ENCODE peak calls at places on chromosomes 2 and 18, in six cellular contexts. One of them, this sample, is unnamed.
A peak's percentile ranks its signal among the peaks of the same experiment; 100 is the strongest.

GRCh38 chr2:233061591-233062446 is 1.7 kb downstream of the INPP5D start:
- DNase-seq in IMR-90: peak; percentile 16
- DNase-seq in fibroblast of lung: peak; percentile 61
- DNase-seq in Peyer's patch: peak; percentile 82
- DNase-seq in body of pancreas: peak; percentile 19
- DNase-seq in astrocyte of the cerebellum: no peak
- DNase-seq in this sample: no peak

GRCh38 chr2:219496781-219497494 is 1.8 kb upstream of the GMPPA start:
- DNase-seq in IMR-90: no peak
- DNase-seq in Peyer's patch: peak; percentile 50
- DNase-seq in astrocyte of the cerebellum: no peak
- DNase-seq in body of pancreas: peak; percentile 28
- DNase-seq in fibroblast of lung: peak; percentile 24
- DNase-seq in this sample: no peak

GRCh38 chr2:18762667-18763066 is 173.3 kb upstream of the NT5C1B start:
- DNase-seq in Peyer's patch: no peak
- DNase-seq in body of pancreas: no peak
- DNase-seq in IMR-90: peak; percentile 37
- DNase-seq in astrocyte of the cerebellum: peak; percentile 40
- DNase-seq in fibroblast of lung: no peak
- DNase-seq in this sample: no peak

GRCh38 chr2:71609441-71609840 is 156.1 kb downstream of the DYSF start:
- DNase-seq in astrocyte of the cerebellum: no peak
- DNase-seq in body of pancreas: no peak
- DNase-seq in Peyer's patch: no peak
- DNase-seq in IMR-90: no peak
- DNase-seq in fibroblast of lung: no peak
- DNase-seq in this sample: no peak

GRCh38 chr2:73356097-73356496 is 29.5 kb upstream of the ALMS1 start:
- DNase-seq in fibroblast of lung: no peak
- DNase-seq in IMR-90: no peak
- DNase-seq in astrocyte of the cerebellum: no peak
- DNase-seq in body of pancreas: no peak
- DNase-seq in Peyer's patch: no peak
- DNase-seq in this sample: no peak

GRCh38 chr2:181312515-181312927 is 144.7 kb upstream of the ITGA4 start:
- DNase-seq in astrocyte of the cerebellum: no peak
- DNase-seq in Peyer's patch: peak; percentile 65
- DNase-seq in fibroblast of lung: no peak
- DNase-seq in body of pancreas: no peak
- DNase-seq in IMR-90: no peak
- DNase-seq in this sample: no peak

GRCh38 chr18:57931038-57931437 is 113.0 kb upstream of the NEDD4L start:
- DNase-seq in Peyer's patch: no peak
- DNase-seq in fibroblast of lung: no peak
- DNase-seq in body of pancreas: no peak
- DNase-seq in astrocyte of the cerebellum: no peak
- DNase-seq in IMR-90: no peak
- DNase-seq in this sample: no peak

GRCh38 chr2:227248876-227249275 is 76.2 kb upstream of the MFF start:
- DNase-seq in body of pancreas: no peak
- DNase-seq in IMR-90: no peak
- DNase-seq in astrocyte of the cerebellum: no peak
- DNase-seq in Peyer's patch: no peak
- DNase-seq in fibroblast of lung: no peak
- DNase-seq in this sample: no peak

GRCh38 chr18:70256994-70257393 is 31.9 kb upstream of the SOCS6 start:
- DNase-seq in fibroblast of lung: no peak
- DNase-seq in Peyer's patch: no peak
- DNase-seq in IMR-90: no peak
- DNase-seq in astrocyte of the cerebellum: no peak
- DNase-seq in body of pancreas: no peak
- DNase-seq in this sample: no peak

GRCh38 chr2:48424866-48425265 is 105.1 kb upstream of the STON1 start:
- DNase-seq in IMR-90: no peak
- DNase-seq in Peyer's patch: no peak
- DNase-seq in body of pancreas: no peak
- DNase-seq in astrocyte of the cerebellum: no peak
- DNase-seq in fibroblast of lung: no peak
- DNase-seq in this sample: no peak

GRCh38 chr2:232534940-232535735 is 4.4 kb upstream of the CHRNG start:
- DNase-seq in Peyer's patch: peak; percentile 37
- DNase-seq in IMR-90: no peak
- DNase-seq in body of pancreas: no peak
- DNase-seq in fibroblast of lung: no peak
- DNase-seq in astrocyte of the cerebellum: no peak
- DNase-seq in this sample: no peak

GRCh38 chr2:182324665-182325064 is 102.2 kb downstream of the PDE1A start:
- DNase-seq in fibroblast of lung: peak; percentile 42
- DNase-seq in IMR-90: peak; percentile 70
- DNase-seq in astrocyte of the cerebellum: no peak
- DNase-seq in Peyer's patch: no peak
- DNase-seq in body of pancreas: no peak
- DNase-seq in this sample: no peak

GRCh38 chr18:13463526-13463925 is 245.0 kb downstream of the LDLRAD4 start:
- DNase-seq in fibroblast of lung: no peak
- DNase-seq in Peyer's patch: no peak
- DNase-seq in astrocyte of the cerebellum: no peak
- DNase-seq in body of pancreas: no peak
- DNase-seq in IMR-90: no peak
- DNase-seq in this sample: no peak

GRCh38 chr18:57352761-57353136 is 392 bp downstream of the ST8SIA3 start:
- DNase-seq in body of pancreas: no peak
- DNase-seq in IMR-90: no peak
- DNase-seq in fibroblast of lung: no peak
- DNase-seq in Peyer's patch: no peak
- DNase-seq in astrocyte of the cerebellum: no peak
- DNase-seq in this sample: no peak

GRCh38 chr2:46270384-46270783 is 26.8 kb upstream of the EPAS1 start:
- DNase-seq in astrocyte of the cerebellum: no peak
- DNase-seq in IMR-90: peak; percentile 35
- DNase-seq in body of pancreas: no peak
- DNase-seq in fibroblast of lung: no peak
- DNase-seq in Peyer's patch: no peak
- DNase-seq in this sample: no peak

GRCh38 chr2:3246406-3246805 is 131.2 kb downstream of the EIPR1 start:
- DNase-seq in IMR-90: no peak
- DNase-seq in Peyer's patch: no peak
- DNase-seq in body of pancreas: no peak
- DNase-seq in astrocyte of the cerebellum: no peak
- DNase-seq in fibroblast of lung: no peak
- DNase-seq in this sample: no peak

GRCh38 chr2:143357956-143358355 is 228.7 kb downstream of the ARHGAP15 start:
- DNase-seq in astrocyte of the cerebellum: no peak
- DNase-seq in fibroblast of lung: no peak
- DNase-seq in IMR-90: no peak
- DNase-seq in body of pancreas: no peak
- DNase-seq in Peyer's patch: no peak
- DNase-seq in this sample: no peak

GRCh38 chr2:72887032-72887835 is at the start of gene SPR:
- DNase-seq in astrocyte of the cerebellum: no peak
- DNase-seq in Peyer's patch: peak; percentile 87
- DNase-seq in body of pancreas: peak; percentile 91
- DNase-seq in fibroblast of lung: peak; percentile 45
- DNase-seq in IMR-90: peak; percentile 40
- DNase-seq in this sample: no peak

GRCh38 chr2:231602874-231603467 is 10.3 kb downstream of the TEX44 start:
- DNase-seq in Peyer's patch: no peak
- DNase-seq in fibroblast of lung: no peak
- DNase-seq in IMR-90: no peak
- DNase-seq in body of pancreas: no peak
- DNase-seq in astrocyte of the cerebellum: no peak
- DNase-seq in this sample: no peak

GRCh38 chr2:108458082-108458481 is 9.1 kb downstream of the GCC2 start:
- DNase-seq in body of pancreas: no peak
- DNase-seq in Peyer's patch: no peak
- DNase-seq in astrocyte of the cerebellum: no peak
- DNase-seq in fibroblast of lung: no peak
- DNase-seq in IMR-90: no peak
- DNase-seq in this sample: no peak

GRCh38 chr2:231890896-231891513 is 35.2 kb downstream of the NPPC start:
- DNase-seq in Peyer's patch: peak; percentile 29
- DNase-seq in IMR-90: no peak
- DNase-seq in fibroblast of lung: no peak
- DNase-seq in astrocyte of the cerebellum: no peak
- DNase-seq in body of pancreas: peak; percentile 68
- DNase-seq in this sample: no peak

GRCh38 chr2:146365041-146365440 is 1479.8 kb upstream of the ACVR2A start:
- DNase-seq in IMR-90: no peak
- DNase-seq in body of pancreas: no peak
- DNase-seq in fibroblast of lung: no peak
- DNase-seq in Peyer's patch: no peak
- DNase-seq in astrocyte of the cerebellum: no peak
- DNase-seq in this sample: no peak

DNA sequence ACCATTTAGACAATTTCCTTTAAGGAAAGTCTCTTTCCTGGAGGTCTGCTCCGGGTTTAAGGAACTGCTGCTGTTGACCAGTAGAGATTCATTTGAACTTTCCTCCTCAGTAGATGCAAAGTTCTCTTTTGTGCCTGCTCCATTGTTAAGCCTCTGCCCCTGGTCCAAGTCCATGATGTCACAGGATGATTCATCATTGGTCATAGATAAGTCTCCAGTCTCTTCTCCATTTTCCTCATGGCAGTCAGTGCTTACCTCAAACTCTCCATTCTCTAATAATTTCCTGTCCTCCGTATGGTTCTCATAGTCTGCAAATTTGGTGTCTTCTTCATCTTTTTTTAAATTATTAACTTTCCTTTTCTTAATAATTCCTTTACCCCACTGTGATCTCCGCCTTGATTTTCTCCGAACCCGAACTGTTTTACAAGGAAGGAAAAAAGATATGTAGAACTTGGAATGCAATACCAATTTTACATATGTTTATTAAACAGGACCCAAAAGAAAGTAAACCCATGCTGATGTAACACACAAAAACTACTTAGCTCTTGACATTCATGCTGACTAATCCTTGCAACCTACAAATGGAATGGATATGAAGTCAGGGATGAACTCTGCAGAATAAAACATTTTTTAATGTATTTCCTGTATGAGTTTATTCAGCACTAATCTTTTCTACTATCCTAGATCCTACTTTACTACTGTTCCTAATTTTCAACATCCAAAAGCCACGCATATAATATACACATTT is 169.1 kb downstream of the ATAD2B start:
- DNase-seq in IMR-90: peak; percentile 95
- DNase-seq in fibroblast of lung: peak; percentile 85
- DNase-seq in astrocyte of the cerebellum: peak; percentile 52
- DNase-seq in body of pancreas: no peak
- DNase-seq in Peyer's patch: peak; percentile 66
- DNase-seq in this sample: peak; percentile 29
- H3K4me3 ChIP-seq in IMR-90: no peak overlapping the region
- H3K4me3 ChIP-seq in fibroblast of lung: no peak overlapping the region
- H3K4me3 ChIP-seq in astrocyte of the cerebellum: no peak overlapping the region
- H3K4me3 ChIP-seq in body of pancreas: no peak overlapping the region
- H3K4me3 ChIP-seq in Peyer's patch: no peak overlapping the region
- H3K4me3 ChIP-seq in this sample: no peak overlapping the region

GRCh38 chr2:26059542-26059941 is 25.7 kb downstream of the RAB10 start:
- DNase-seq in fibroblast of lung: no peak
- DNase-seq in astrocyte of the cerebellum: no peak
- DNase-seq in IMR-90: no peak
- DNase-seq in Peyer's patch: no peak
- DNase-seq in body of pancreas: no peak
- DNase-seq in this sample: no peak
- TF ChIP-seq CTCF in fibroblast of lung: no peak
- TF ChIP-seq CTCF in astrocyte of the cerebellum: no peak
- TF ChIP-seq CTCF in IMR-90: peak; percentile 6
- TF ChIP-seq CTCF in Peyer's patch: no peak
- TF ChIP-seq CTCF in body of pancreas: no peak
- TF ChIP-seq CTCF in this sample: no peak

GRCh38 chr2:36695746-36696415 is 626 bp upstream of the VIT start:
- DNase-seq in fibroblast of lung: peak; percentile 66
- DNase-seq in IMR-90: peak; percentile 73
- DNase-seq in Peyer's patch: no peak
- DNase-seq in body of pancreas: no peak
- DNase-seq in astrocyte of the cerebellum: peak; percentile 20
- DNase-seq in this sample: peak; percentile 31

GRCh38 chr2:36700311-36700710 is 3.8 kb downstream of the VIT start:
- DNase-seq in body of pancreas: no peak
- DNase-seq in fibroblast of lung: no peak
- DNase-seq in Peyer's patch: no peak
- DNase-seq in IMR-90: no peak
- DNase-seq in astrocyte of the cerebellum: no peak
- DNase-seq in this sample: no peak

GRCh38 chr2:36696533-36696932 is at the start of gene VIT:
- DNase-seq in Peyer's patch: no peak
- DNase-seq in body of pancreas: no peak
- DNase-seq in IMR-90: no peak
- DNase-seq in fibroblast of lung: peak; percentile 42
- DNase-seq in astrocyte of the cerebellum: no peak
- DNase-seq in this sample: no peak

GRCh38 chr2:36698978-36699377 is 2.5 kb downstream of the VIT start:
- DNase-seq in Peyer's patch: no peak
- DNase-seq in body of pancreas: no peak
- DNase-seq in astrocyte of the cerebellum: no peak
- DNase-seq in fibroblast of lung: no peak
- DNase-seq in IMR-90: no peak
- DNase-seq in this sample: no peak

DNA sequence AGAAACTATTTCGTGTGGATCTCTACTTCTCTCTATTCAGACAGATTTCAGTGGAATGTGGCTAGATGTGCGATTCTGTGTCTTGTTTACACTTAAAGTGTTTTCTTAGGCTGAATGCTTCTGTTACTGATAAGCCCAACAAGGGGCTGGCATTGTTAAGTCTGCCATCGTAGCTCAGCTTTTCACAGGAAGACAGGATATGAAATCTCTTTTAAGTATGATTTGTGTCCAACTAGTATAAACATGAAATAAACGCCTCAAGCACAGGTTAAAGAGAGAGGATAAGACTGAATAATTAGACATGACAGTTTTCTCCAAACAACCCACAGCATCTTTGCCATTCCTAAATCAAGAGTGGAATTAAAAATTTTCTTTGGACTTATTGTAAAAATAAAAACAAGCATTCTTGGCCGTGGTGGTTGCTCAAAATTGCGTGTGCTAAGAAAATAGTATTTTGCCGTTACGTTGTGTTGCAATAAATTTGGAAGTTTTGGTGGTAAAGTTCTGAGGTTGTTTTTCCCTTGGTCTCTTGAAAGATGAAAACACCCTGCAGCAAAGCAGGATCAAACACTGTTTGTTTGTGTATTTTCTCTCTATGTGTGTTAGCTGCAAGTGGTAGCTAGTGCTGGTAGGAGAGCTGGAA is 1.0 kb downstream of the VIT start:
- DNase-seq in Peyer's patch: no peak
- DNase-seq in body of pancreas: no peak
- DNase-seq in IMR-90: peak; percentile 27
- DNase-seq in astrocyte of the cerebellum: no peak
- DNase-seq in fibroblast of lung: peak; percentile 36
- DNase-seq in this sample: no peak
- H3K4me3 ChIP-seq in Peyer's patch: no peak overlapping the region
- H3K4me3 ChIP-seq in body of pancreas: no peak overlapping the region
- H3K4me3 ChIP-seq in IMR-90: peak overlapping the region; percentile 40
- H3K4me3 ChIP-seq in astrocyte of the cerebellum: no peak overlapping the region
- H3K4me3 ChIP-seq in fibroblast of lung: no peak overlapping the region
- H3K4me3 ChIP-seq in this sample: no peak overlapping the region

DNA sequence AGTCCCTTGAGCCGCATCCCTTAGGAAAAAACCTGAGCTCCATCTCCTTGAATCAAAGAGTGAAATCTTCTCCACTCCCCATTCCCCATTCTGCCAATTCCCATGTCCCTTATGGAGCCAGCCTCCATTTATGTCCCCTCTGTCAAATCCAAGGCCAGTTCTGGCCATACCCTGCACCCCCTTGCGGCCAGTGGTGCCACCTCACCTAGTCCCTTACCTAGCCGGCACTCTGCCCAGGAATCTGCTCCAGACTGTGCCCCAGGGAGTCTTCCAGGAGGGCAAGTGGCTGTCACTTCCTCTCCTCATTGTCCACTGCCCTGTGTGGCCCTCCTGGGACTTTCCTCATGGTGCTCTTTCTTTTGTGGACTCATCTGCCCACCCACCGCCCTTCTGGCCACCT is 195.4 kb upstream of the RMP24 start:
- DNase-seq in body of pancreas: peak; percentile 17
- DNase-seq in IMR-90: no peak
- DNase-seq in fibroblast of lung: no peak
- DNase-seq in astrocyte of the cerebellum: no peak
- DNase-seq in Peyer's patch: no peak
- DNase-seq in this sample: no peak
- TF ChIP-seq CTCF in body of pancreas: no peak
- TF ChIP-seq CTCF in IMR-90: no peak
- TF ChIP-seq CTCF in fibroblast of lung: no peak
- TF ChIP-seq CTCF in astrocyte of the cerebellum: no peak
- TF ChIP-seq CTCF in Peyer's patch: no peak
- TF ChIP-seq CTCF in this sample: peak; percentile 11

This sample was measured in HFF-Myc.